ENCODE peak calls at places on chromosomes 5 and 9, in eight cellular contexts. X, N, S, P, K, B, T and I are unnamed samples.

GRCh38 chr5:102867999-102868662 is 113.0 kb downstream of the PAM start:
- DNase-seq in X (no peak), N (no peak), S (no peak), P (no peak), K (no peak), B (no peak), T (no peak), I (no peak)

GRCh38 chr9:117714282-117714681 is 10.1 kb downstream of the TLR4 start:
- DNase-seq in X (no peak), N (peak), S (no peak), P (no peak), K (no peak), B (no peak), T (no peak), I (no peak)

GRCh38 chr5:74017786-74018211 is 391.8 kb downstream of the ARHGEF28 start:
- DNase-seq in X (no peak), N (no peak), S (no peak), P (no peak), K (peak), B (no peak), T (peak), I (no peak)

GRCh38 chr5:159883522-159883950 is 32.7 kb upstream of the ADRA1B start:
- DNase-seq in X (no peak), N (no peak), S (no peak), P (no peak), K (no peak), B (no peak), T (no peak), I (no peak)

GRCh38 chr9:133683494-133684460 is 47.6 kb downstream of the DBH start:
- DNase-seq in X (no peak), N (peak), S (no peak), P (no peak), K (no peak), B (no peak), T (no peak), I (peak)

GRCh38 chr5:10246761-10247160 is 2.9 kb downstream of the ATPSCKMT start:
- DNase-seq in X (no peak), N (no peak), S (no peak), P (no peak), K (no peak), B (peak), T (no peak), I (no peak)

GRCh38 chr9:38423939-38424843 is at the start of gene IGFBPL1:
- DNase-seq in X (no peak), N (no peak), S (no peak), P (no peak), K (peak), B (no peak), T (no peak), I (no peak)

GRCh38 chr5:163460562-163461176 is at the start of gene HMMR:
- DNase-seq in X (no peak), N (no peak), S (no peak), P (no peak), K (peak), B (peak), T (no peak), I (no peak)

GRCh38 chr5:456351-457194 is 13.6 kb downstream of the EXOC3 start:
- DNase-seq in X (no peak), N (peak), S (peak), P (peak), K (no peak), B (peak), T (no peak), I (peak)

GRCh38 chr9:19156026-19156474 is 28.8 kb upstream of the PLIN2 start:
- DNase-seq in X (no peak), N (peak), S (no peak), P (no peak), K (no peak), B (no peak), T (no peak), I (no peak)

GRCh38 chr5:53480474-53481353 is at the start of gene FST:
- DNase-seq in X (peak), N (peak), S (peak), P (no peak), K (no peak), B (no peak), T (no peak), I (no peak)

GRCh38 chr5:173537228-173537627 is 79.2 kb downstream of the BOD1 start:
- DNase-seq in X (no peak), N (no peak), S (no peak), P (no peak), K (no peak), B (no peak), T (no peak), I (no peak)

GRCh38 chr5:149942199-149942598 is 2.4 kb downstream of the PDE6A start:
- DNase-seq in X (no peak), N (no peak), S (no peak), P (no peak), K (no peak), B (no peak), T (no peak), I (no peak)

GRCh38 chr5:135059000-135059923 is 25.2 kb upstream of the PITX1 start:
- DNase-seq in X (no peak), N (peak), S (no peak), P (no peak), K (no peak), B (no peak), T (no peak), I (no peak)

GRCh38 chr5:59351076-59351794 is 542.3 kb downstream of the PDE4D start:
- DNase-seq in X (peak), N (no peak), S (peak), P (no peak), K (no peak), B (no peak), T (no peak), I (peak)

GRCh38 chr5:112036206-112036605 is 279.2 kb upstream of the NREP start:
- DNase-seq in X (no peak), N (no peak), S (no peak), P (no peak), K (no peak), B (no peak), T (no peak), I (no peak)

GRCh38 chr5:175494271-175495183 is 16.2 kb downstream of the SFXN1 start:
- DNase-seq in X (no peak), N (no peak), S (no peak), P (no peak), K (peak), B (no peak), T (no peak), I (no peak)

GRCh38 chr9:122131401-122131921 is 28.1 kb downstream of the NDUFA8 start:
- DNase-seq in X (no peak), N (no peak), S (no peak), P (no peak), K (no peak), B (no peak), T (no peak), I (no peak)

GRCh38 chr5:126450388-126450787 is 27.2 kb downstream of the GRAMD2B start:
- DNase-seq in X (no peak), N (no peak), S (no peak), P (no peak), K (no peak), B (no peak), T (no peak), I (no peak)

GRCh38 chr5:136035837-136036236 is 7.0 kb downstream of the TGFBI start:
- DNase-seq in X (no peak), N (peak), S (no peak), P (no peak), K (no peak), B (no peak), T (no peak), I (no peak)

GRCh38 chr5:6659941-6660684 is 26.9 kb downstream of the SRD5A1 start:
- DNase-seq in X (no peak), N (no peak), S (no peak), P (no peak), K (no peak), B (peak), T (no peak), I (no peak)

GRCh38 chr5:6660704-6661103 is 27.5 kb downstream of the SRD5A1 start:
- DNase-seq in X (no peak), N (no peak), S (no peak), P (no peak), K (no peak), B (no peak), T (no peak), I (no peak)

GRCh38 chr5:6652025-6652424 is 18.8 kb downstream of the SRD5A1 start:
- DNase-seq in X (no peak), N (no peak), S (no peak), P (no peak), K (no peak), B (peak), T (no peak), I (no peak)

DNA sequence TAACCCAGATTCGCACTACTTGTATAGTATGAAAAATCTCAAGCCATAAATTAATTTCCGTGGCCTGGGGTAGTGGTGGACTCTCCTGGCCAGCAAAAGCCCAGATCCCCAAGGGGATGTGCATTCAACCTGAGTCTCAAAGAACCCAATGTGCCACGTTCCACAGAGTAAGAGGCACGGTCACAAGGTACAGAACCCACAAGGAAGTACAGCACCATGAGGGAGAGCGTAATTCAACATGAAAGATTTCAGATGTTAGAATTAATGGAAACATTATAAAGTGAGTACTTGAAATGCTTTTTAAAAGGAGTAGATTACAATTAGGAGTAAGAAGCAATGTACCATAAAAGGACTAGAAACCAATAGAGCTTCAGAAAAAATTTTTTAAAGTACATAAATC is 23.4 kb downstream of the SRD5A1 start:
- DNase-seq in X (no peak), N (no peak), S (no peak), P (no peak), K (peak), B (no peak), T (no peak), I (no peak)
- TF ChIP-seq POLR2A in X (no peak), N (no peak), S (no peak), P (no peak), K (no peak), B (no peak), T (no peak), I (no peak)

DNA sequence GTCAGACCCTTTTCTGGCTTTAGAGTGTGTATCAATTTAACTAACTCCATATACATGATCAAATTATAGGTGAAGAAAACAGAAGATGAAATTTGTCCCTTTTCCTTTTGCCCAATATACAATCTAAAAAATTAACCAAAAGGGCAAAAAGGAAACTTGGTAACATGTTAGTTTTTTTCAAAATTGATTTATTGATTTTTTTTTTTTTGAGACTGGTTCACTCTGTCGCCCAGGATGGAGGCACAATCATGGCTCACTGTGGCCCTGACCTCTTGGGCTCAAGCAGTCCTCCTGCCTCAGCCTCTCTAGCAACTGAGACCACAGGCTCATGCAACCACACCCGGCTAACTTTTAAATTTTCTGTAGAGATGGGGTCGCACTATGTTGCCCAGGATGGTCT is 169.3 kb upstream of the SPRY4 start:
- DNase-seq in X (no peak), N (no peak), S (no peak), P (no peak), K (no peak), B (no peak), T (no peak), I (no peak)
- TF ChIP-seq POLR2A in X (no peak), N (no peak), S (no peak), P (no peak), K (no peak), B (no peak), T (no peak), I (no peak)

GRCh38 chr9:128554155-128554862 is 1.9 kb downstream of the SPTAN1 start:
- DNase-seq in X (peak), N (no peak), S (peak), P (peak), K (peak), B (peak), T (peak), I (peak)
- TF ChIP-seq POLR2A in X (no peak), N (no peak), S (peak), P (no peak), K (no peak), B (peak), T (no peak), I (no peak)

GRCh38 chr9:111483862-111484563 is at the start of gene ECPAS:
- DNase-seq in X (peak), N (peak), S (peak), P (peak), K (peak), B (peak), T (peak), I (peak)
- TF ChIP-seq POLR2A in X (peak), N (no peak), S (peak), P (peak), K (peak), B (peak), T (peak), I (peak)

GRCh38 chr9:13279284-13280162 is at the start of gene MPDZ:
- DNase-seq in X (peak), N (no peak), S (peak), P (peak), K (peak), B (peak), T (no peak), I (peak)
- TF ChIP-seq POLR2A in X (peak), N (no peak), S (peak), P (no peak), K (peak), B (no peak), T (no peak), I (peak)

DNA sequence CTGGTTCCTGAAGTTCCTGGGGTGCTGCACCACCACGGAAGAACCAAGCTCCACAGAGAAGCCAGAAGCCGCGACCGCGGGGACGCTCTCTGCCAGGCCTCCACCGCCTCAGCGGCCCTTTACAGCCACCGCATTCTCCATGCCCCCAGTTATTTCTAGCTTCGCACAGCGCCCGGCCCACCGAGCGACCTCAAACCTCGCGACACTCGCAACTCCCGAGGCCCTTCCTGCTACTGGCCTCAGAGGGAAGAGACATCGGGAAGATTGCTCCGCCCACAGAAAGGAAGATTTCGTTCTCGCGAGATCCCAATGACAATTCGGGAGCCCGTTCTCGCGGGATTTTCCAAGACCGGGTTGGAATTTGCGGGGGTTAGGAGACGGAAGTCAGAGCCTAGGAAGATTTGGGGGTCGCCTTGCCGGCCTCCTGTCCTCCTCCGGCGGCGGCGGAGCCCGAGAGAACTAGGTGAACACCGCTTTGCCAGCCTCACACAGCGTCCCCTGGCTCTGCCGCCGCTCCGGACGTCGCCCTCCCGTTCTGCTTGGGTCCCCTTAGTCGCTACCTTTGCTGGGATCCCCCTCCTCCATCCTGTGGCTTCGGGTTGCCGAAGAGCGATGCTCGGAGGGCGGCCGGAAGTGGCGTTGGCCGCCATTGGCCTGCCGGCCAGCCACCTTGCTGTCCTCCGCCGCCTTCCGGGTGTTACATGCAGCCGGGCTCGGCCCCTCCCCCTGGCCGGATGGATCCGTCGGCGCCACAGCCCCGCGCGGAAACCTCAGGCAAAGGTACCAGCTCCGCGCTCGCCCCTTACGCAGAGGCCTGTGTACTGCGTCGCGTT is at the start of gene ERCC6L2:
- DNase-seq in X (peak), N (peak), S (peak), P (peak), K (peak), B (peak), T (peak), I (peak)
- TF ChIP-seq POLR2A in X (peak), N (no peak), S (peak), P (peak), K (peak), B (peak), T (peak), I (peak)

GRCh38 chr5:139638090-139638735 is 9.9 kb upstream of the CXXC5 start:
- DNase-seq in X (peak), N (peak), S (peak), P (peak), K (no peak), B (peak), T (no peak), I (peak)
- TF ChIP-seq POLR2A in X (no peak), N (no peak), S (peak), P (peak), K (no peak), B (peak), T (no peak), I (peak)

DNA sequence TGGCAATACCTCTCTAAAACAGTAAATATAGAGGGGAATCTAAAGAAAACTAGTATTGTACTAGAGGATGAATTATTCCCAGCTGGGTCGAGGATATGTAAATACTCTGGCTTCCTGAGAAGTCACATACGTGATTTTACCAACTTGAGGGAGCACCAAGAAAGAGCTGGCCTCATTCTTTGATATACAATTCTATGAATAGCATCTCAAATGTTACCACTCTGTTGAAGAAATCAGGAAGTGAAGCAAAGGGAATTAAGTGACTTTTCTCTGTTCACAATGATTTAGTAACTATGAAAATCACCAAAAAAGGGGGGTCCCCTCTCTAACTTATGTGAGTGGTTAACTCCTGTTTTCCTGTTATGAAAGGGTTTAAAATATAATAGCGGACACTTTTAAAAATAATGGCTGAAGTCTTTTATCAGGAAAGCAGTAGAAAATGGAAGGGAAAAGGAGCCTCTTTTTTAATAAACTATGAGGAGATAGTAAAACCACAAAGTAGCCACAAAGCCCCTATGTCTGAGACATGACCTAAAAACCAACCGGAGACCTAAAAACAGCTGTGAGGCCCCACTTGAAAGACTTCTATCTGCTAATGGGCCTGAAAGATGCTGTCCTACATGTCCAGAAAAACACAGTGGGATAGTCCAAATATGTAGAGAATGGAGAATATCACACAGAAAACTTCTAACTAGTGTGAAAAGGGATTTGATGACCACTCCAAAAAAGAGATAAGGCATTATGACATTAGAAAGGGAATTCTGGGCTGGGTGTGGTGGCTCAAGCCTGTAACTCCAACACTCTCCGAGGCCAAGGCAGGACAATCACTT is 42.5 kb downstream of the LPAR1 start:
- DNase-seq in X (no peak), N (no peak), S (no peak), P (no peak), K (no peak), B (no peak), T (no peak), I (no peak)
- TF ChIP-seq POLR2A in X (no peak), N (no peak), S (no peak), P (no peak), K (no peak), B (no peak), T (no peak), I (no peak)

DNA sequence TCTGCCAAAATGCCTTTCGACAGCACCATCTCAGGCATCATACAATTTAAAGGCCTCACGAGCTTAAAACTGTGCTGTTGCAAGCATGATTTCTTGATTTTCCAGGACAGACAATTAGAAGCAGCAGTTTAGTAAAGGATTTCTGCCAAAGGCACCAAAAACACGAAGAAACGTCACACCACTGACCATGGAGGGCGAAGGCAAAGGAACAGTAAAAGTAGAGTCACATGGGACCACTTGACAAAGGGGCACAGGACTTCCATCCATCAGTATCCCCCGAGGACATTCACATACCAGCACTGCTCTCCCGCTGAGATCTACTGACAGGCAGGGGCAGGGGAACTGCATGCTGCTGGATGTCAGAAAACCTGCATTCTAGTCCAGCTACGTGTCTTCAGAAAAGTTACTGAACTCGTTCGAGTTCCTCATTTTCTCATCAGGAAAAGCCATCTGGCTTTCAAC is 70.4 kb upstream of the FBXW11 start:
- DNase-seq in X (no peak), N (no peak), S (no peak), P (no peak), K (no peak), B (no peak), T (no peak), I (no peak)
- TF ChIP-seq POLR2A in X (no peak), N (no peak), S (no peak), P (no peak), K (no peak), B (no peak), T (no peak), I (no peak)